ENCODE peak calls at places on chromosomes 7 and 10, in four cellular contexts. P, S, E and Q are unnamed samples.

GRCh38 chr7:156129589-156129988 is 317.3 kb upstream of the SHH start:
- DNase-seq in P (no peak), S (no peak), E (no peak), Q (no peak)

GRCh38 chr7:135758531-135758932 is 9.9 kb upstream of the FAM180A start:
- DNase-seq in P (no peak), S (no peak), E (peak), Q (no peak)

GRCh38 chr7:17058568-17058967 is 176.8 kb upstream of the AGR3 start:
- DNase-seq in P (no peak), S (peak), E (no peak), Q (no peak)

GRCh38 chr10:789831-790701 is 100.6 kb upstream of the DIP2C start:
- DNase-seq in P (peak), S (no peak), E (no peak), Q (no peak)

GRCh38 chr10:124626759-124627380 is 117.3 kb downstream of the FAM53B start:
- DNase-seq in P (peak), S (no peak), E (peak), Q (no peak)

GRCh38 chr10:70903262-70903921 is 15.0 kb upstream of the PCBD1 start:
- DNase-seq in P (peak), S (no peak), E (peak), Q (no peak)

GRCh38 chr10:36126076-36126475 is 484.0 kb upstream of the FZD8 start:
- DNase-seq in P (no peak), S (no peak), E (no peak), Q (no peak)

GRCh38 chr10:125148021-125148439 is 12.3 kb downstream of the CTBP2 start:
- DNase-seq in P (no peak), S (no peak), E (no peak), Q (peak)

GRCh38 chr7:157684157-157684595 is 347.4 kb downstream of the DNAJB6 start:
- DNase-seq in P (peak), S (no peak), E (peak), Q (no peak)

GRCh38 chr10:85641479-85641967 is 725.1 kb downstream of the GRID1 start:
- DNase-seq in P (no peak), S (no peak), E (no peak), Q (no peak)

GRCh38 chr10:665579-666091 is 23.8 kb downstream of the DIP2C start:
- DNase-seq in P (no peak), S (no peak), E (no peak), Q (no peak)

GRCh38 chr7:16915405-16915804 is 33.6 kb upstream of the AGR3 start:
- DNase-seq in P (no peak), S (no peak), E (no peak), Q (no peak)

GRCh38 chr10:31927597-31928530 is 767 bp downstream of the ARHGAP12 start:
- DNase-seq in P (peak), S (no peak), E (peak), Q (no peak)

GRCh38 chr7:29839302-29839701 is 33.0 kb downstream of the WIPF3 start:
- DNase-seq in P (no peak), S (no peak), E (no peak), Q (peak)

GRCh38 chr7:91912500-91912899 is 28.2 kb upstream of the AKAP9 start:
- DNase-seq in P (no peak), S (no peak), E (no peak), Q (no peak)

GRCh38 chr7:93902777-93903423 is 3.5 kb upstream of the GNGT1 start:
- DNase-seq in P (no peak), S (peak), E (peak), Q (no peak)

GRCh38 chr10:110083884-110084283 is 76.1 kb downstream of the ADD3 start:
- DNase-seq in P (no peak), S (no peak), E (no peak), Q (no peak)

GRCh38 chr7:41247128-41247865 is 455.6 kb downstream of the INHBA start:
- DNase-seq in P (no peak), S (no peak), E (no peak), Q (no peak)

GRCh38 chr10:125797999-125798662 is 22.5 kb upstream of the MMP21 start:
- DNase-seq in P (no peak), S (no peak), E (no peak), Q (no peak)

GRCh38 chr10:6347391-6347951 is 144.7 kb downstream of the PFKFB3 start:
- DNase-seq in P (no peak), S (no peak), E (no peak), Q (peak)

GRCh38 chr7:157278791-157279678 is 57.8 kb upstream of the DNAJB6 start:
- DNase-seq in P (peak), S (no peak), E (peak), Q (no peak)

GRCh38 chr10:33661580-33662269 is 327.3 kb upstream of the NRP1 start:
- DNase-seq in P (peak), S (peak), E (no peak), Q (peak)

GRCh38 chr7:28355553-28356319 is 56.6 kb upstream of the CREB5 start:
- DNase-seq in P (no peak), S (no peak), E (no peak), Q (peak)

GRCh38 chr7:80145780-80146422 is 11.3 kb downstream of the GNAI1 start:
- DNase-seq in P (no peak), S (no peak), E (no peak), Q (no peak)

GRCh38 chr10:33143160-33143728 is 185.2 kb upstream of the ITGB1 start:
- DNase-seq in P (no peak), S (no peak), E (no peak), Q (no peak)

GRCh38 chr7:80231719-80232118 is 97.1 kb downstream of the GNAI1 start:
- DNase-seq in P (no peak), S (no peak), E (no peak), Q (no peak)

GRCh38 chr10:108338146-108338545 is 1173.6 kb upstream of the SORCS1 start:
- DNase-seq in P (no peak), S (no peak), E (no peak), Q (no peak)

GRCh38 chr7:41942468-41943097 is 239.7 kb upstream of the INHBA start:
- DNase-seq in P (no peak), S (no peak), E (peak), Q (no peak)

GRCh38 chr10:124436191-124436638 is 13.6 kb downstream of the NKX1-2 start:
- DNase-seq in P (no peak), S (no peak), E (no peak), Q (no peak)

DNA sequence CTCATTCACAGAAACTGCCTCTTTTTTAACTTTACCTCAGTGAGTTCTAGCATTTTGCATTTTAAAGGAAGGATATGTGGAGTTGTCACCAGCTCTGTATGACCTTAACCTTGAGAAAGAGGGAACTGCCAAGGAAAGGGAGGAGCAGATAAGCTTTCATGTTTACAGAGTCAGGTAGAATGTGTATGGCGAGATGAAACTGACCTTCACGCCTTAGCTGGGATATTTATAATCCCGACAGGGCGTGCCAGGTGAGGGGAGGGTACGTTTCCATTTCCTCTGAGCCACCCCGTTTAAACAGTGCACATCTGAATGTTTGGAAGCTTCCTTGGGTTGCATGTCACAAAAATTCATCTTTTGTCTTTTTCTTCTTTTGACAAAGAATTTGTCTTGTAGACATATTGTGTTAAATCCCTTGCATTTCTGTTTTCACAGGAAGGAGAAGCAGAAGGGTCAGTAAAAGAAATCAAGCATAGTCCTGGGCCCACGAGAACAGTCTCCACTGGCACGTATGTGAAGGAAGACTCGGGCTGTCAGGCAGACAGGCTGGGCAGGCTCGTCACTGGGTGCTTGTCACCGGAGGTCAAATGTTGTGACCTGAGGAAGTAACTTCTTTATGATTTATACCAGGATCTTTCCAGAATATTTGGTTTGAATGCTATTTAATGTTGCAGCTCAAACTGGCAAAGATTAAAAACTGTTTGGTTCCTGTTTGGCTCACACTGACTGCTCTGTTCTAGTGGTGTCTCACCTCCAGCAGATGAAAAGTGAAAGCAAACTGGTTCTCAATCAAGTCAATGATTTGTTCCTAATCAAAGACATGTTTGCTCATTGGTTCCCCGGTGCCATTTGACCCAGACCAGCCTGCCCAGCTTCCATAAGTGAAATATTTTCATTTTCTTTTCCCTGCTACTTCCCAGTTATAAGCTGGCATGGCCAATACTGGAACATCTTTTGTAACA is 16.1 kb downstream of the OPTN start:
- DNase-seq in P (no peak), S (no peak), E (no peak), Q (no peak)
- TF ChIP-seq POLR2AphosphoS5 in P (peak), S (no peak), E (no peak), Q (no peak)

DNA sequence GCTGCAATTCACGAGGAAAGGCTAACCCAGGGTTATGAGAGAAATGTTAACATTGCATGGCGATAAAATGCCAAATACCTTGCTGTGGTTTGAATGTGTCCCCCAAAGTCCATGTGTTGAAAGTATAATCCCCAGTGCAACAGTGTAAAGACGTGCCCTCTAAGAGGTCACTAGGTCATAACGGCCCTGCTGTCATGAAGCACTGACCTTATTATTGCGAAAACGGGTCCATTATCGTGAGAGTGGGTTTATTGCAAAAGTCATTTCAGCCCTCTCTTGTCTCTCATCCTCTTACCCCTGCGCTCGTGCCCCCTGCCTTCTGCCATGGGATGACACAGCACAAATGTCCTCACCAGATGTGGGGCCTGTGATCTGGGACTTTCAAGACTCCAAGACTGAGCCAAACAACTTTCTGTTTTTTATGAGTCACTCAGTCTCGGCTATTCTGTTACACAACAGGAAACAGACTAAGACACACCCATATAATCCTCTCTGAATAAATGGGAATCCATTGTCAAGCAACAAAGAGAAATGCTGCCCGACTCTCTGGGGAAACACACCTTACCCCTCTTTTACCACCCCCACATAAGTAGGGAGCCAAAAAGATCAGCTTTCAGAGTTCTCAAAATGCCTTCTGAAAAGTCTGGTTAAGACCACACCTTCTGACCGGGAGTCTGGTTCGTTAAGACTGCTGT is 73.1 kb upstream of the UCN3 start:
- DNase-seq in P (no peak), S (peak), E (no peak), Q (peak)
- TF ChIP-seq CTCF in P (no peak), S (no peak), E (no peak), Q (no peak)

GRCh38 chr10:62653254-62653653 is 151.3 kb upstream of the ADO start:
- DNase-seq in P (no peak), S (no peak), E (no peak), Q (no peak)

GRCh38 chr10:62657244-62657835 is 147.2 kb upstream of the ADO start:
- DNase-seq in P (no peak), S (no peak), E (no peak), Q (no peak)

GRCh38 chr10:62654966-62655336 is 149.6 kb upstream of the ADO start:
- DNase-seq in P (no peak), S (no peak), E (no peak), Q (no peak)

GRCh38 chr10:62652564-62652963 is 152.0 kb upstream of the ADO start:
- DNase-seq in P (no peak), S (no peak), E (no peak), Q (no peak)

GRCh38 chr10:62655337-62655994 is 149.1 kb upstream of the ADO start:
- DNase-seq in P (no peak), S (no peak), E (no peak), Q (no peak)
- TF ChIP-seq POLR2AphosphoS5 in P (no peak), S (no peak), E (no peak), Q (no peak)

DNA sequence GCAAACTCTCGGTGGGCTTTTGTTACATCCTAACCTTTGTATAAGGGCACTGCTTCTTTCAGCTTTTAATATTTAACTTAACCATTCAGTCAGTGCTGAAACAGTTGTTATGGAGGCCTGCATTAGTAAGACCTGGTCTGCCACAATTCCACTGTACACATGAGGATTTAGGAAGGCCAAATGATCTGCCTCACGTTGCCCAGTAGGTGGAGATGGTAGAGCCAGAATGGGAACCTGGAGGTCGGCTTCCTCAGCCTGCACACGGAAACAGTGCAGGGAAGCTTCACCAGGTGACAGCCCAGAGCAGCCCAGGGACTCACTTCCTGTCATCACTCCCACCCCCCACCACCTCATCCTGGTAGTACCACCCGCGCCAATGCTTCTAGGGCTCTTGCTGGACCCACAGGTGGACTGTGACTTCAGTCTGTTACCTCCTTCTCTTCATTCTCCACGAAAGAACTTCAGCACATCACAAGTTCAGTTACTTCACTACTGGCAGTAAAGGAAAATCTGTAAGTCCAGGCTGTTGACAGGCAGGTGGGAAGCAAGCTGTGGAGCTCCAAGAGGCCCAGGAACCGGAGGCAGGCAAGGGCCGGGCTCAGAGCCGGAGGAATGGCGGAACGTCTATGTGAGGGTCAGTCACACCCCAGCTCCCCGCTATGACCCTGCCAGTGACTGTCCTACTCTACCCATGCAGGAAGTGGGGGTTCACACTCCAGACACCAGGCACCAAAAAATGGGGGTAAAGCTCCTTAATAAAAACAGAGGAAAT is 480.3 kb upstream of the C7orf33 start:
- DNase-seq in P (peak), S (no peak), E (no peak), Q (no peak)
- TF ChIP-seq CTCF in P (peak), S (no peak), E (peak), Q (no peak)

GRCh38 chr7:104700336-104700735 is 313.7 kb upstream of the KMT2E start:
- DNase-seq in P (no peak), S (no peak), E (no peak), Q (no peak)

DNA sequence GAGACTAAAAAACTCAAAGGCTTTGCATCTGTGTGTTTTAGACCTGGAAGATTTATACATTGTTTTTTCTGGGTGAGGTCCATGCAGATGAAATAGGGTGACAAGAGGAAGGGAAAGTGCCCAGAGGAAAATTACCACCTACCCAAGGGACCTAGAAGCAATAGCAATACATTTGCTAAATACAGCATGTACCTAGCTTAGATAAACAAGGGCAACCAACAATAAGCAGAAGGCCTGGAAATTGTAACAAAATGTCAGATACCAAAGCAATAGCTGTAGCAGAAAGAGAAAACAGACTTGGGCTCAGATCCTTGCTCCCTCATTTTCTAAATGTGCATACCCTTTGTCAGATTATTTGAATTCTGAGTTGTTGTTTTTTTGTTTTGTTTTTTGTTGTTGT is 318.4 kb upstream of the KMT2E start:
- DNase-seq in P (no peak), S (no peak), E (no peak), Q (no peak)
- TF ChIP-seq POLR2AphosphoS5 in P (no peak), S (no peak), E (no peak), Q (no peak)

GRCh38 chr10:113062977-113063967 is 113.2 kb downstream of the TCF7L2 start:
- DNase-seq in P (no peak), S (no peak), E (peak), Q (no peak)
- TF ChIP-seq CTCF in P (no peak), S (no peak), E (no peak), Q (no peak)

DNA sequence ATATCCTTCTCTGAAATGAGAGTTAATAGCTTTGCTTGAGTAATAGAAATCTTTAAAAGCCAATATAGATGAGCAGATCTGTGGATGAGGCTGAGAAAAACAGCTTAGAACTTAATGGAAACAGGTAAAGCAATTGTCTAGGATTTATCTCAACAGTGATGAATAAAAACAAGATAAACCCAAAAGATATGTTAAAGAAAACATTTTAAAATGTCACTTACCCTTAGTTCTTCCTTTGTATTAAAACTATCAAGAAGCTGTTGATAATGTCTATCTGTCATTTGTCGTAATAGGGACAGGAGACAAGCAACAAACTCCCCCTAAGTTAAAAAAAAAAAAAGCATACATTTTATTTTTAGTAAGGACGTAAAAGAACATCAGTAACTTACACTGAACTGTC is 272.1 kb upstream of the IMMP2L start:
- DNase-seq in P (no peak), S (no peak), E (no peak), Q (no peak)
- TF ChIP-seq POLR2AphosphoS5 in P (no peak), S (no peak), E (no peak), Q (no peak)

GRCh38 chr10:97067716-97068391 is 117.9 kb downstream of the SLIT1 start:
- DNase-seq in P (no peak), S (no peak), E (peak), Q (no peak)
- TF ChIP-seq CTCF in P (no peak), S (no peak), E (peak), Q (no peak)